ENCODE peak calls at places on chromosomes 4 and X, in nine cellular contexts. Y, V, U, T, S, L, G, Q and O are unnamed samples.

GRCh38 chr4:63607186-63607872 is 801.9 kb downstream of the TECRL start:
- DNase-seq in U (no peak), Y (no peak), Q (no peak), L (no peak), S (no peak), G (no peak), V (no peak), T (no peak), O (no peak)

GRCh38 chrX:15493118-15494082 is at the start of gene PIR:
- DNase-seq in U (peak), S (peak), Y (peak), L (peak), T (peak), G (peak), Q (peak), V (peak), O (peak)

GRCh38 chrX:16826207-16826606 is 39.9 kb downstream of the TXLNG start:
- DNase-seq in G (no peak), T (no peak), S (peak), U (no peak), L (no peak), Y (no peak), Q (peak), V (no peak), O (no peak)

GRCh38 chr4:98193459-98194105 is 50.3 kb upstream of the STPG2 start:
- DNase-seq in U (no peak), Y (no peak), V (no peak), G (no peak), Q (no peak), S (no peak), T (no peak), L (no peak), O (no peak)

GRCh38 chr4:2461246-2461960 is 7.5 kb upstream of the RNF4 start:
- DNase-seq in Q (no peak), S (no peak), Y (no peak), U (no peak), T (no peak), V (no peak), G (no peak), L (no peak), O (no peak)

GRCh38 chrX:99301990-99302389 is 1108.1 kb downstream of the PCDH19 start:
- DNase-seq in T (no peak), U (peak), V (no peak), G (no peak), L (no peak), Y (no peak), S (no peak), Q (no peak), O (no peak)

GRCh38 chr4:23930750-23931488 is 41.1 kb upstream of the PPARGC1A start:
- DNase-seq in G (peak), U (no peak), V (peak), Q (no peak), T (peak), L (no peak), Y (peak), S (no peak), O (no peak)

GRCh38 chr4:47551682-47552081 is 66.6 kb downstream of the ATP10D start:
- DNase-seq in T (no peak), S (no peak), L (no peak), V (no peak), Q (no peak), U (no peak), Y (no peak), G (no peak), O (no peak)

GRCh38 chrX:103549920-103550319 is 30.6 kb upstream of the RAB40A start:
- DNase-seq in Q (no peak), Y (no peak), T (no peak), V (no peak), U (no peak), L (no peak), G (no peak), S (no peak), O (no peak)

GRCh38 chrX:68829594-68830485 is 1.0 kb downstream of the EFNB1 start:
- DNase-seq in U (no peak), S (peak), T (no peak), V (no peak), Y (no peak), G (no peak), L (no peak), Q (no peak), O (peak)

GRCh38 chr4:97530676-97531075 is 612.6 kb downstream of the STPG2 start:
- DNase-seq in L (no peak), U (no peak), Y (no peak), T (no peak), G (no peak), S (no peak), Q (no peak), V (no peak), O (no peak)

GRCh38 chr4:125736057-125736456 is 421.3 kb downstream of the FAT4 start:
- DNase-seq in T (no peak), Q (peak), L (no peak), G (no peak), U (no peak), V (no peak), S (no peak), Y (no peak), O (no peak)

GRCh38 chr4:130591091-130591490 is 1495.1 kb downstream of the C4orf33 start:
- DNase-seq in S (no peak), G (no peak), V (no peak), Q (no peak), T (no peak), Y (no peak), U (no peak), L (no peak), O (no peak)

GRCh38 chr4:101678180-101678579 is 112.3 kb upstream of the BANK1 start:
- DNase-seq in T (no peak), G (no peak), Y (no peak), L (no peak), U (no peak), S (no peak), V (no peak), Q (no peak), O (no peak)

GRCh38 chr4:16294455-16294854 is 68.2 kb upstream of the TAPT1 start:
- DNase-seq in Y (no peak), S (no peak), U (no peak), Q (no peak), L (no peak), V (no peak), G (no peak), T (no peak), O (no peak)

GRCh38 chr4:2047781-2048581 is 11.1 kb upstream of the NAT8L start:
- DNase-seq in U (no peak), S (no peak), Y (no peak), L (no peak), V (no peak), Q (no peak), T (no peak), G (no peak), O (no peak)

GRCh38 chr4:138663883-138664282 is 351.7 kb upstream of the NOCT start:
- DNase-seq in V (no peak), L (no peak), Y (no peak), Q (no peak), T (no peak), S (no peak), G (no peak), U (no peak), O (no peak)

GRCh38 chrX:30889147-30890125 is at the start of gene TAB3:
- DNase-seq in G (peak), V (peak), Q (peak), S (peak), L (peak), Y (peak), T (peak), U (peak), O (peak)
- TF ChIP-seq POLR2A in G (peak), V (peak), Q (peak), S (peak), L (no peak), Y (no peak), T (peak), U (no peak), O (peak)

GRCh38 chr4:127965803-127966175 is 583 bp downstream of the ABHD18 start:
- DNase-seq in Q (peak), L (peak), S (peak), U (peak), Y (peak), G (peak), V (peak), T (peak), O (no peak)
- TF ChIP-seq POLR2A in Q (no peak), L (no peak), S (no peak), U (no peak), Y (no peak), G (no peak), V (no peak), T (no peak), O (no peak)

DNA sequence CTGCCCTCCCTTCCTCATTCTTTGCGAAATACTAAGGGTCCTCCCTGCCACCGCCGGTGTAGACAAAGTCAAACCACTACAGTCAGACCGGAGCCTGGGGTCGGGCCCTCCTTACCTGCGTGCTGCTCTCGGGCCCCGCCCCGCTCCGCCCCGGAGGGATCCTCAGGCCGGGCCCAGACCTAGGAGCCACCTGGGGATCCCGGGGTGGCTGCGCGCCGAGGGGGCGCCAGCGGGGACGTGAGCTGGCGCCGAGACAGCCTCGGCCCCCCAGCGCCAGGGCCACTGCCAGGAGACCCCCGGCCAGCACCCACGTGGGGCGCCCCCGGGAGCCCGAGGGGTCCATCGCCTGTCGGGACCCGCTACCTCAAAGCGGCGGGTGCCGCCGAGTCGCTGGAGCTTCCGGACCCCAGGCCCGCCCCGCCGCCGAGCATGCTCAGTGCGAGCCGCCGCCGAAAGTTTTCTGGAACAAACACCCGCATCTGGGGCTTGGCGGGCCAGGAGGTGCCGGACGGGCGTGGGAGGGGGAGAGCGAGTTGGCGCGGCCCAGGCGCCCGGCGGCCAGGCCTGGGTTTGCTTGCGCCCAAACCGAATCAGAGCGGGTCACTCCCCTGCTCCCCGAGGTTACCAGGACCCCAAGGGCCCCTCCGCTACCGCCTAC is at the start of gene EVC2:
- DNase-seq in V (peak), Q (no peak), T (peak), U (peak), G (peak), L (no peak), Y (peak), S (peak), O (peak)
- TF ChIP-seq POLR2A in V (no peak), Q (no peak), T (peak), U (no peak), G (peak), L (no peak), Y (no peak), S (peak), O (peak)

GRCh38 chrX:156001001-156001666 is 3.6 kb downstream of the IL9R start:
- DNase-seq in G (no peak), U (no peak), T (no peak), V (no peak), Q (no peak), Y (no peak), S (no peak), L (no peak), O (no peak)

GRCh38 chrX:156002517-156002916 is 5.0 kb downstream of the IL9R start:
- DNase-seq in G (no peak), Q (peak), U (no peak), T (no peak), V (no peak), Y (no peak), S (no peak), L (no peak), O (no peak)

GRCh38 chrX:156001667-156002021 is 4.1 kb downstream of the IL9R start:
- DNase-seq in T (no peak), Y (no peak), L (no peak), Q (peak), U (no peak), G (no peak), V (no peak), S (no peak), O (no peak)

GRCh38 chrX:155998761-155999510 is 1.4 kb downstream of the IL9R start:
- DNase-seq in Q (no peak), S (no peak), L (no peak), Y (no peak), T (no peak), U (no peak), V (no peak), G (no peak), O (no peak)

GRCh38 chrX:156000361-156000926 is 2.9 kb downstream of the IL9R start:
- DNase-seq in Q (peak), V (no peak), U (no peak), T (no peak), G (no peak), L (no peak), Y (no peak), S (no peak), O (no peak)
- TF ChIP-seq POLR2A in Q (no peak), V (no peak), U (no peak), T (no peak), G (no peak), L (no peak), Y (no peak), S (no peak), O (no peak)

DNA sequence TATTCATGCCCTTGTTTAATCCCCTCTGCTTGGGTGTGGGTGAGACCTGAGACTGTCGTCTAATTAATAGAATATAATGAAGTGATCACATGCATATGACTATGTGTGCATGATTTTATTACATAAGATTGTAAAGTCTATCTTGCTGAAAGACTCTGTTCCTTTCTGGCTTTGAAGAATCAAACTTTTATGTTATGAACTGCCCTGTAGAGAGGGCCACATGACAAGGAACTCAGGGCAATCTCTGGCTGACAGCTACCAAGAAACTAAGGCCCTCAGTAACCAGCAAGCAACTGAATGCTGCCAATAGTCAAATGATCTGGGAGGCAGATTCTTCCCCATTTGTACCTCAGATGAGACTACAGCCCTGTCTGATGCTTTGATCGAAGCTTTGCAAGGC is 13.5 kb downstream of the TSPAN7 start:
- DNase-seq in Q (no peak), Y (no peak), T (no peak), S (no peak), V (peak), L (no peak), G (no peak), U (no peak), O (no peak)
- TF ChIP-seq POLR2A in Q (no peak), Y (no peak), T (no peak), S (no peak), V (no peak), L (no peak), G (no peak), U (no peak), O (no peak)

DNA sequence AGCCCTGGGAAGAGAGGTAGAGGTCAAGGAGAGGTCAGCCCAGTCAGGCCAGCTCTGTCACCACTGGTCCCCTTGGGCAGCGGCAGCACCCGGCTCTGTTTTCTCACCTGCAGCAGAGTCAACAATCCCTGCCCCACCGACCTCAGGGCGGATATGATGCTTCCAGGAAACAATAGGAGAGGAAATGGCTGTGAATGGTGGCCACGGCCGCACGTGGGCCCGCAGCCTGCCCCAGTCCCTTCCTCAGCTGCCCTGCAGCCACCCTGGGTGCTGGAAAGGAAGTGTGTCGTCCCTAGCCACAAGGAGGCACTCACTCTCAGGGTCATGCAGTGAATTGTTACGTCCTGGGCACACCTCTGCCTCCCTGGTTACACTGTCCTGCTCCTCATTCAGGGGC is 92.5 kb upstream of the ENPP6 start:
- DNase-seq in Q (no peak), Y (no peak), L (no peak), U (no peak), T (no peak), V (peak), S (no peak), G (peak), O (no peak)
- TF ChIP-seq POLR2A in Q (no peak), Y (no peak), L (no peak), U (peak), T (no peak), V (no peak), S (no peak), G (no peak), O (no peak)

GRCh38 chr4:126738926-126739325 is 893.8 kb upstream of the INTU start:
- DNase-seq in Y (no peak), V (no peak), T (no peak), S (no peak), U (no peak), G (no peak), Q (no peak), L (no peak), O (no peak)
- TF ChIP-seq POLR2A in Y (no peak), V (no peak), T (no peak), S (no peak), U (no peak), G (no peak), Q (no peak), L (no peak), O (no peak)

DNA sequence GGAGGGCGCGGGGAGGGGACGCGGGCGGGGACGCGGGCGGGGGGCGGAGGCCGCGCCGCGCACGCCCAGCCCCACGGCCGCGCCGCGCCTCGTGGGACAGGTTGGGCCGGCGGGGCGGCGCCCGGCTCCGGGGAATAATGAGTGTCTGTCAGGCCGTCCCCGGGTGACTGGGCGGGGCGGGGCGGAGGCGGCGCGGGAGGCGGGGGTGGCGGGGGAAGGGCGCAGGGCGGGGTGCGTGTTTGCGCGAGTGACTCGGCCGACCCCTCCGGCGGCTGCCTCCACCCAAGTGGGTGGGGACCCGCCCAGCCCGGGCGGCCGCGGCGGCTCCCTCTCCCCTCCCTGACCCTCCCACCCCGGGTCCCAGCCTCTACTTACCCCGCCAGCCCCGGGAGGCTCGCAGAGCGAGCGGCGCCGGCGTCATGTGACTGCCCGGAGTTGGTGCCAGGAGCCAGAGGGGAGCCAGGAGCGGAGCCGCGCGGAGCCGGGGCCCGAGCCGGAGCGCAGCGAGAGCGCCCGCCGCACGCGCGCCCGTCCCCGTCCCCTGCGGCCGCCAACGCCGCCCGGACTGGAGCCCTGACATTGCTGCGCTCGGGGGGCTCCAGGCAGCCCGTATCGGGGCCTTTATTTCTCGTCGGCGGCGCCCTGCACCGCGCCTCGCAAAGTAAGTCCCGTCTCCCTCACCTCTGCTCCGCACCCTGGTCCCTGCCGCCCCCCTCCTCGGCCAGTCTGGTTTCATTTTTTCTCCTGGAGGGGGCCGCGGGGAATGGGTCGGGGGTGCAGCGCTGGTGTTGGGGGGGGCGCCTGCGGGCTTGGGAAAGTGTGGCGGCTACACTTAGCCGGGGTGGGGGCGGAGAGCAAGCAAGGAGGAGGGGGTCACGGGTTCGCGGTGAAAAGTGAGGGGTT is at the start of gene KLF3:
- DNase-seq in S (peak), T (peak), Y (peak), G (peak), Q (peak), V (peak), L (peak), U (peak), O (peak)
- TF ChIP-seq POLR2A in S (peak), T (peak), Y (no peak), G (peak), Q (no peak), V (peak), L (no peak), U (no peak), O (peak)